ENCODE peak calls at places on chromosomes 2 and 18, in four cellular contexts. M is sigmoid colon; G is CD8-positive, alpha-beta T cell; T is aorta. A is an unnamed sample. For H3K9me3, the result is how much of the 10 kb centered on the place peaks cover.

GRCh38 chr2:241208058-241208457 is 19.6 kb downstream of the ANO7 start:
- DNase-seq in T (no peak), M (no peak), G (no peak), A (no peak)

GRCh38 chr2:20584637-20585321 is 66.1 kb downstream of the HS1BP3 start:
- DNase-seq in M (peak), T (peak), G (no peak), A (no peak)

GRCh38 chr2:3285901-3286645 is 91.5 kb downstream of the EIPR1 start:
- DNase-seq in G (no peak), T (no peak), M (no peak), A (no peak)

GRCh38 chr2:70828914-70829824 is 6.4 kb downstream of the CD207 start:
- DNase-seq in T (no peak), G (no peak), M (no peak), A (peak)

GRCh38 chr2:125745514-125745913 is 910.4 kb upstream of the GYPC start:
- DNase-seq in T (no peak), G (no peak), M (no peak), A (no peak)

GRCh38 chr2:180000434-180000833 is 6.7 kb downstream of the CWC22 start:
- DNase-seq in M (no peak), T (no peak), G (no peak), A (no peak)

GRCh38 chr2:121699421-121700328 is 37.0 kb downstream of the NIFK start:
- DNase-seq in G (peak), M (peak), T (peak), A (peak)

GRCh38 chr2:174597347-174598047 is at the start of gene WIPF1:
- DNase-seq in G (peak), T (no peak), M (no peak), A (no peak)

GRCh38 chr2:61493523-61493942 is 22.6 kb upstream of the USP34 start:
- DNase-seq in G (no peak), M (no peak), T (no peak), A (no peak)

GRCh38 chr2:120681181-120681580 is 54.5 kb upstream of the GLI2 start:
- DNase-seq in T (no peak), G (no peak), M (peak), A (no peak)

GRCh38 chr2:120432293-120432975 is 86.5 kb downstream of the INHBB start:
- DNase-seq in T (no peak), G (no peak), M (no peak), A (no peak)

GRCh38 chr2:35163948-35164347 is 1191.6 kb upstream of the CRIM1 start:
- DNase-seq in M (no peak), T (no peak), G (no peak), A (no peak)

GRCh38 chr2:231330311-231330710 is 65.2 kb upstream of the B3GNT7 start:
- DNase-seq in M (no peak), T (no peak), G (no peak), A (no peak)

GRCh38 chr18:37393945-37394609 is 171.5 kb downstream of the CELF4 start:
- DNase-seq in M (peak), G (no peak), T (peak), A (peak)

GRCh38 chr2:127770973-127771735 is 39.8 kb downstream of the WDR33 start:
- DNase-seq in M (no peak), G (no peak), T (no peak), A (no peak)

GRCh38 chr2:128301501-128301966 is 17.1 kb downstream of the HS6ST1 start:
- DNase-seq in G (no peak), M (peak), T (peak), A (peak)

GRCh38 chr18:46265190-46266156 is 161.3 kb downstream of the HAUS1 start:
- DNase-seq in G (no peak), M (no peak), T (no peak), A (no peak)

GRCh38 chr2:230938516-230939065 is 13.5 kb upstream of the GPR55 start:
- DNase-seq in T (peak), G (no peak), M (no peak), A (no peak)

GRCh38 chr2:190659553-190659952 is 10.7 kb downstream of the NAB1 start:
- DNase-seq in M (no peak), G (no peak), T (no peak), A (no peak)

GRCh38 chr2:226124548-226125011 is 675.0 kb downstream of the IRS1 start:
- DNase-seq in G (no peak), M (no peak), T (no peak), A (no peak)

GRCh38 chr2:20474757-20475566 is 28.1 kb downstream of the RHOB start:
- DNase-seq in G (no peak), M (peak), T (no peak), A (no peak)

GRCh38 chr18:62755946-62756345 is 40.6 kb downstream of the PHLPP1 start:
- DNase-seq in M (no peak), G (no peak), T (no peak), A (no peak)

GRCh38 chr2:29263886-29264285 is 148.7 kb downstream of the CLIP4 start:
- DNase-seq in T (no peak), G (no peak), M (peak), A (no peak)

GRCh38 chr2:204353823-204354222 is 191.5 kb upstream of the PARD3B start:
- DNase-seq in G (no peak), T (no peak), M (no peak), A (no peak)

GRCh38 chr18:28136071-28136470 is 40.9 kb downstream of the CDH2 start:
- DNase-seq in T (no peak), M (no peak), G (no peak), A (no peak)

GRCh38 chr2:102737435-102737834 is 24.4 kb upstream of the TMEM182 start:
- DNase-seq in G (no peak), T (no peak), M (no peak), A (no peak)

GRCh38 chr18:13501896-13502295 is 224.5 kb downstream of the FAM210A start:
- DNase-seq in G (no peak), T (no peak), M (peak), A (no peak)

GRCh38 chr18:13006731-13007550 is 15.8 kb downstream of the CEP192 start:
- DNase-seq in T (no peak), G (no peak), M (no peak), A (no peak)

GRCh38 chr2:240605867-240606743 is 19.2 kb upstream of the GPR35 start:
- DNase-seq in T (peak), M (peak), G (no peak), A (no peak)

GRCh38 chr2:162053808-162054155 is 20.2 kb downstream of the DPP4 start:
- DNase-seq in G (no peak), T (no peak), M (no peak), A (no peak)

GRCh38 chr2:55896633-55897032 is 26.9 kb downstream of the EFEMP1 start:
- DNase-seq in T (no peak), G (no peak), M (no peak), A (no peak)

GRCh38 chr2:197209742-197210408 is 100.7 kb downstream of the ANKRD44 start:
- DNase-seq in T (no peak), G (peak), M (no peak), A (no peak)

GRCh38 chr2:237326250-237327171 is 87.5 kb downstream of the COL6A3 start:
- DNase-seq in T (no peak), M (peak), G (no peak), A (no peak)

GRCh38 chr2:188381614-188382013 is 89.9 kb downstream of the GULP1 start:
- DNase-seq in T (no peak), M (no peak), G (no peak), A (no peak)

GRCh38 chr2:134327367-134327766 is 73.5 kb downstream of the MGAT5 start:
- DNase-seq in M (no peak), T (no peak), G (no peak), A (no peak)

GRCh38 chr18:42675810-42676209 is 439.7 kb downstream of the RIT2 start:
- DNase-seq in T (no peak), M (no peak), G (no peak), A (no peak)

GRCh38 chr2:215269397-215270117 is 42.3 kb upstream of the ATIC start:
- DNase-seq in G (peak), T (no peak), M (no peak), A (peak)

GRCh38 chr2:94875064-94875819 is 4.0 kb downstream of the TEKT4 start:
- DNase-seq in T (peak), G (no peak), M (no peak), A (no peak)
- H3K9me3 ChIP-seq in T (under half), G (under half), M (under half), A (under half)

DNA sequence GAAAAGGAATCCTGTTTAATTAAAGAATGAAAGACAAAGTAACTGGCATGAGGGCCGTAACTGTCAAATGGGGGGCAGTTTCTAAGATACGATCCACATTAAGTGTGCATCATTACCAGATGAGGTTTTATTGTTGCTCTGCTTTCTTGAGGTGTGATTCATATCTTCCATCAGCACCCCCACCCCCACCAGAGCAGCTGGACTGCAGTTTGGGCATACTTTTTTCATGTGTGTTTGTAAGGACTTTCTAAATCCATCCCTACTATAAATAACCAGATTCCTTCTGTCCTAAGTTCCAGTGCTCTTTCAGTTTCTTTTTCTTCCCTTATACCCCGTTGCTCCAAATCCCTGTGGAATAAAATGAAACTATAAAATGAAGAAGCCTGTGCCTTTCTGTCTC is 142.1 kb downstream of the CDCA7 start:
- DNase-seq in G (no peak), T (no peak), M (no peak), A (no peak)
- H3K4me3 ChIP-seq in G (no peak), T (peak), M (peak), A (no peak)

GRCh38 chr2:40384714-40385113 is 67.2 kb downstream of the SLC8A1 start:
- DNase-seq in M (no peak), G (no peak), T (no peak), A (no peak)
- H3K9me3 ChIP-seq in M (under half), G (under half), T (under half), A (under half)

GRCh38 chr2:27303093-27304025 is 4.9 kb downstream of the UCN start:
- DNase-seq in T (peak), G (peak), M (no peak), A (no peak)
- H3K4me3 ChIP-seq in T (no peak), G (peak), M (peak), A (no peak)

GRCh38 chr2:218406949-218407703 is 7.5 kb downstream of the CTDSP1 start:
- DNase-seq in G (peak), M (peak), T (peak), A (peak)

GRCh38 chr2:218405365-218406208 is 5.9 kb downstream of the CTDSP1 start:
- DNase-seq in G (no peak), M (peak), T (no peak), A (peak)

GRCh38 chr2:218404351-218405145 is 4.9 kb downstream of the CTDSP1 start:
- DNase-seq in G (peak), T (no peak), M (peak), A (peak)

GRCh38 chr2:218406209-218406948 is 6.7 kb downstream of the CTDSP1 start:
- DNase-seq in M (peak), G (peak), T (peak), A (peak)

GRCh38 chr2:218407717-218408116 is 8.0 kb downstream of the CTDSP1 start:
- DNase-seq in G (no peak), T (no peak), M (peak), A (no peak)
- H3K9me3 ChIP-seq in G (under half), T (under half), M (under half), A (under half)

A was measured in right cardiac atrium.